ENCODE peak calls at places on chromosomes 13 and 19, in seven cellular contexts. V is WERI-Rb-1; R is esophagus squamous epithelium; W is tibial nerve; G is epithelial cell of esophagus; C is ascending aorta; X is CD8-positive, alpha-beta T cell. M is an unnamed sample.

GRCh38 chr19:45640849-45641273 is 1.7 kb upstream of the EML2 start:
- DNase-seq in V (no peak), R (no peak), W (no peak), G (peak), C (no peak), X (no peak), M (no peak)

GRCh38 chr13:106986687-106987434 is 418.9 kb upstream of the ARGLU1 start:
- DNase-seq in V (no peak), R (no peak), W (no peak), G (no peak), C (no peak), X (no peak), M (no peak)

GRCh38 chr13:100665403-100665802 is 9.2 kb downstream of the TMTC4 start:
- DNase-seq in V (no peak), R (no peak), W (no peak), G (no peak), C (no peak), X (no peak), M (no peak)

GRCh38 chr19:57212109-57212508 is 18.7 kb upstream of the AURKC start:
- DNase-seq in V (no peak), R (no peak), W (no peak), G (peak), C (no peak), X (no peak), M (no peak)

GRCh38 chr19:19083413-19084178 is 19.8 kb downstream of the SLC25A42 start:
- DNase-seq in V (no peak), R (no peak), W (no peak), G (no peak), C (no peak), X (no peak), M (no peak)

GRCh38 chr13:54953786-54954185 is 1925.2 kb downstream of the OLFM4 start:
- DNase-seq in V (no peak), R (no peak), W (no peak), G (peak), C (no peak), X (no peak), M (no peak)

GRCh38 chr19:9878511-9879196 is 43.5 kb downstream of the PIN1 start:
- DNase-seq in V (no peak), R (no peak), W (no peak), G (no peak), C (no peak), X (no peak), M (no peak)

GRCh38 chr13:50543767-50544166 is 299.7 kb downstream of the DLEU7 start:
- DNase-seq in V (no peak), R (no peak), W (no peak), G (peak), C (no peak), X (no peak), M (no peak)

GRCh38 chr19:44582581-44583265 is 30.6 kb upstream of the IGSF23 start:
- DNase-seq in V (peak), R (no peak), W (no peak), G (peak), C (no peak), X (no peak), M (no peak)

GRCh38 chr19:32380269-32380668 is 25.3 kb upstream of the DPY19L3 start:
- DNase-seq in V (no peak), R (no peak), W (no peak), G (no peak), C (no peak), X (no peak), M (no peak)

GRCh38 chr19:2428027-2428690 is 773 bp upstream of the TIMM13 start:
- DNase-seq in V (peak), R (no peak), W (no peak), G (peak), C (no peak), X (no peak), M (no peak)

GRCh38 chr13:44437356-44438233 is 64.0 kb downstream of the SERP2 start:
- DNase-seq in V (no peak), R (no peak), W (no peak), G (peak), C (no peak), X (no peak), M (no peak)

GRCh38 chr13:108962652-108963051 is 333.2 kb downstream of the MYO16 start:
- DNase-seq in V (no peak), R (no peak), W (no peak), G (no peak), C (no peak), X (no peak), M (no peak)

GRCh38 chr19:46704379-46705076 is 12.4 kb downstream of the PRKD2 start:
- DNase-seq in V (peak), R (no peak), W (peak), G (peak), C (no peak), X (peak), M (peak)

GRCh38 chr13:99988469-99989375 is 7.1 kb downstream of the ZIC2 start:
- DNase-seq in V (no peak), R (no peak), W (no peak), G (no peak), C (no peak), X (no peak), M (no peak)

GRCh38 chr19:40210919-40211318 is 7.3 kb downstream of the TTC9B start:
- DNase-seq in V (no peak), R (no peak), W (no peak), G (no peak), C (no peak), X (no peak), M (no peak)

GRCh38 chr19:43446746-43447489 is 18.5 kb downstream of the LYPD3 start:
- DNase-seq in V (peak), R (no peak), W (peak), G (peak), C (peak), X (peak), M (peak)

GRCh38 chr13:51380269-51380668 is 40.8 kb downstream of the SERPINE3 start:
- DNase-seq in V (no peak), R (no peak), W (no peak), G (peak), C (no peak), X (no peak), M (no peak)

GRCh38 chr13:32537580-32538233 is 888 bp downstream of the N4BP2L2 start:
- DNase-seq in V (peak), R (no peak), W (no peak), G (no peak), C (no peak), X (peak), M (peak)

GRCh38 chr13:105050696-105051095 is 1484.8 kb downstream of the EFNB2 start:
- DNase-seq in V (no peak), R (no peak), W (no peak), G (no peak), C (no peak), X (no peak), M (no peak)

GRCh38 chr13:29543230-29544215 is 52.0 kb downstream of the SLC7A1 start:
- DNase-seq in V (no peak), R (no peak), W (no peak), G (peak), C (no peak), X (no peak), M (no peak)

GRCh38 chr13:33129094-33129832 is 113.0 kb downstream of the KL start:
- DNase-seq in V (no peak), R (no peak), W (no peak), G (no peak), C (no peak), X (no peak), M (no peak)

GRCh38 chr19:7366701-7367420 is 18.1 kb downstream of the ARHGEF18 start:
- DNase-seq in V (no peak), R (no peak), W (no peak), G (peak), C (no peak), X (no peak), M (no peak)

GRCh38 chr13:34152996-34153395 is 335.0 kb downstream of the RFC3 start:
- DNase-seq in V (no peak), R (no peak), W (no peak), G (peak), C (no peak), X (no peak), M (no peak)

GRCh38 chr13:34515201-34515600 is 426.9 kb upstream of the NBEA start:
- DNase-seq in V (no peak), R (no peak), W (no peak), G (no peak), C (no peak), X (no peak), M (no peak)

GRCh38 chr13:46211116-46211515 is 612 bp upstream of the LRRC63 start:
- DNase-seq in V (no peak), R (no peak), W (no peak), G (peak), C (no peak), X (peak), M (no peak)

GRCh38 chr19:41554902-41555301 is 21.1 kb upstream of the CEACAM21 start:
- DNase-seq in V (no peak), R (no peak), W (no peak), G (no peak), C (no peak), X (peak), M (no peak)

GRCh38 chr19:10820173-10820572 is 15.8 kb downstream of the TMED1 start:
- DNase-seq in V (no peak), R (no peak), W (no peak), G (no peak), C (no peak), X (no peak), M (no peak)

GRCh38 chr19:17205237-17206140 is 9.7 kb upstream of the USE1 start:
- DNase-seq in V (peak), R (no peak), W (peak), G (peak), C (no peak), X (peak), M (peak)
- TF ChIP-seq CTCF in V (peak), R (peak), W (peak), G (peak), C (peak), X (peak), M (peak)

GRCh38 chr13:96984061-96984508 is 10.2 kb downstream of the OXGR1 start:
- DNase-seq in V (no peak), R (no peak), W (no peak), G (peak), C (no peak), X (no peak), M (no peak)
- TF ChIP-seq CTCF in V (peak), R (peak), W (peak), G (peak), C (no peak), X (no peak), M (peak)

DNA sequence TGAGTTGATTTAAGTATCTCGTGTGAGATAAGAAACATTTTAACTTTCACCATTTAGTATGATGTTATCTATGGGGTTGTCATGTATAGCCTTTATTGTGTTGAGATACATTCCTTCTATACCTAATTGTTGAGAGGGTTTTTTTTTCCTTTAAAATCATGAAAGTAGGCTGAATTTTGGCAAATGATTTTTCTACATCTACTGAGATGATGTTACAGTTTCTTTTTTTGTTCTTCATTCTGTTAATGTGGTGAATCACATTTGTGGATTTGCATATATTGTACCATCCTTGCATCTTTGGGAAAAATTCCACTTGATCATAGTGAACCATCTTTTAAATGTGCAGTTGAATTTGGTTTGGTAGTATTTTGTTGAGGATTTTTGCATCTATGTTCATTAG is 29.2 kb downstream of the CCNA1 start:
- DNase-seq in V (no peak), R (no peak), W (no peak), G (no peak), C (no peak), X (no peak), M (no peak)
- TF ChIP-seq CTCF in V (no peak), R (no peak), W (no peak), G (no peak), C (no peak), X (no peak), M (no peak)

DNA sequence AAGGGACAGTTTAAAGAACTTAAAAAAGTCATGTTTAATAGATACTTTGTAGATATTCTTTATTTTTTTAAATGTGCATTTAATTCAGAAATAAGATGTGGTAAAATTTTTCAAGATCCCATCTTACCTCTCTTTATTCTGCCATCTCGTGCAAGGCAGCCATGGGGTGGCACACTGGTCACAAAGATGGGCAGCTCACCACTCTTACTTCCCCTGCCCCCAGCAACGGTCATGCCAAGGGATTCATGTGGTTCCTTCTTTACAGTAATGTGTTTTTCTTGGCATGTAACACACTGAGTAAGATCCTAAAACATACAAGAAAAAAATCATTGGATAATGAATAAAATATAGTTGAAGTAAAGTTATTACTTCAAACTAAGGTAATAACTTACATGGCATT is 64.2 kb downstream of the LNX2 start:
- DNase-seq in V (no peak), R (no peak), W (no peak), G (no peak), C (no peak), X (no peak), M (no peak)
- TF ChIP-seq CTCF in V (no peak), R (no peak), W (no peak), G (no peak), C (peak), X (no peak), M (no peak)

DNA sequence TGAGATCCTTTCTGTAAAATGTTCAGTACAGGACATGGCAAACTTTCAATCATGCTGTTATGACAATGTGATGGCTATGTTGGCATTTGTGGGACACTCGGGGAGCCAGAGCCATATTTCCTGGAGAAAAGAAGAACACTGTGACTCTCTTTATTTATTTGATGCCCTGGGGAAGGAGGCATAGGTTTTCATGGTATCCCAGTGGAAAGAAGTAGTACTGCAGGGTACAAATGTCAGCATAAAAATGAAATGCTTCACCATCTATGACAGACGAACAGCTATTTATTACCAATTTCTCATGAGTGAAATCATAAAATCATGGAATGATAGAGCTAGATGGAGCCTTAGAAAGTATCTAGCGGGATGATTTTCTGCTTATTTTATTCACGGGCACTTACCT is 217.1 kb downstream of the COL4A1 start:
- DNase-seq in V (no peak), R (no peak), W (no peak), G (no peak), C (no peak), X (no peak), M (no peak)
- TF ChIP-seq CTCF in V (peak), R (peak), W (no peak), G (peak), C (no peak), X (no peak), M (peak)

DNA sequence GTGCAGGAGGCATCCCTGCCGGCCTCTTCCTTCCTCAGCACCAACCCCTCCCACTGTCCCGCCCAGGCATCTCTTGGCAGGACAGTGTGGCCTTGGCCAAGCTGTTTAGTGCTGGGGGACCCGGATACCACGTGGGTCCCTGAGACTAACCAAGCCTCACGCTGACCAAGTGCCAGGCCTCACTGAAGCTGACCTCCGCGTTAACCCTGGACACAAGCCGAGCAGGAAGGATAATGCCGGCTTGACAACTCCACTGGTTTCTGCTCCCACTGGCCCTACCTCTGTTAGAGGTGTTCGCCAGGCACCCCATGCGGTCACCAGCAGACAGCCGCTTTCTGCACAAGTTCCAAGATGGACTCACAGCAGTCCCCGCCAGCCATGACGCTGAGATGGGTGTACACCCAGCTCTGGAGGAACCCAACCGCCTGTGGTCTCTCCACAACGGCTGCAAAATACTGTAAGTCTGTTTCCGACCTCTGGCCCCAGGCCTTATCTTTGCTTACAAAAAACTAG is 12.4 kb downstream of the GRTP1 start:
- DNase-seq in V (no peak), R (no peak), W (no peak), G (no peak), C (no peak), X (no peak), M (no peak)
- TF ChIP-seq CTCF in V (no peak), R (no peak), W (no peak), G (no peak), C (no peak), X (no peak), M (no peak)

GRCh38 chr19:50607874-50608785 is 31.6 kb downstream of the SYT3 start:
- DNase-seq in V (peak), R (no peak), W (no peak), G (peak), C (peak), X (peak), M (peak)
- TF ChIP-seq CTCF in V (peak), R (no peak), W (no peak), G (no peak), C (no peak), X (no peak), M (peak)

GRCh38 chr13:19959141-19959830 is 759 bp downstream of the ZMYM2 start:
- DNase-seq in V (peak), R (peak), W (peak), G (peak), C (no peak), X (peak), M (peak)
- TF ChIP-seq CTCF in V (peak), R (peak), W (peak), G (no peak), C (peak), X (no peak), M (no peak)

DNA sequence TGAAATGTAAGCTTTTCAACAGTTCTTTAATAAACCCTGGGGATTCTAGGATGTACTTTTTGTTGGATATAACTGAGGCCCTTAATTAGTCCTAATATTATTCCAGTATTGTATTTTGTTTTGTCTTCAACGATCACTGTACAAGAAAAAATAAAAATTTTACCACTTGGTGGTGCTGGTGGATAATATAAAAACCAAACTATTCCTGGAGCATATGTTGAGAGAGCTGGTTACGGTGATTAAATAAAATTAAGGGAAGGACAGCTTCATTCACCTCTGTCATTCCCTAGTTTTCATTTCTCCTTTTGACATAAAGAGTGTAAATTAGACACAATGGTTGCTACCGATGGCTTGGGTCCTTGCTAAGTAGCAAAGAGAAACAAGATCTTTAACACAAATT is 598.6 kb upstream of the PCDH20 start:
- DNase-seq in V (no peak), R (no peak), W (no peak), G (peak), C (no peak), X (no peak), M (no peak)
- TF ChIP-seq CTCF in V (no peak), R (no peak), W (no peak), G (peak), C (no peak), X (no peak), M (no peak)

GRCh38 chr19:1364070-1364719 is 19.5 kb upstream of the NDUFS7 start:
- DNase-seq in V (no peak), R (no peak), W (no peak), G (no peak), C (no peak), X (peak), M (no peak)
- TF ChIP-seq CTCF in V (no peak), R (no peak), W (no peak), G (peak), C (no peak), X (peak), M (peak)

M was measured in CD14-positive monocyte.